ENCODE peak calls at places on chromosomes 1 and 21, in eight cellular contexts. N, J, P, F, X, R, Y and U are unnamed samples. For H3K36me3, the result is how much of the 10 kb centered on the place peaks cover.

GRCh38 chr1:53519412-53519811 is 60.2 kb downstream of the DMRTB1 start:
- DNase-seq in N (no peak), R (no peak), Y (no peak), X (no peak), J (no peak), F (no peak), P (no peak), U (no peak)

GRCh38 chr21:45076245-45076661 is 1.9 kb downstream of the ADARB1 start:
- DNase-seq in Y (no peak), P (no peak), J (no peak), F (no peak), X (no peak), N (no peak), R (no peak), U (no peak)

GRCh38 chr1:159436469-159436868 is 3.1 kb upstream of the OR10J1 start:
- DNase-seq in R (no peak), X (no peak), Y (no peak), J (no peak), N (no peak), F (no peak), P (no peak), U (no peak)

GRCh38 chr1:169873582-169874200 is 20.0 kb downstream of the SCYL3 start:
- DNase-seq in Y (no peak), R (no peak), P (peak), F (no peak), X (no peak), J (no peak), N (no peak), U (no peak)

GRCh38 chr21:14057313-14057712 is 153.4 kb downstream of the LIPI start:
- DNase-seq in F (no peak), X (no peak), R (no peak), J (no peak), Y (no peak), P (no peak), N (no peak), U (no peak)

GRCh38 chr1:153548722-153549695 is at the start of gene S100A3:
- DNase-seq in J (no peak), P (no peak), F (no peak), R (peak), X (peak), N (peak), Y (peak), U (peak)

GRCh38 chr1:1086911-1087341 is 12.8 kb upstream of the RNF223 start:
- DNase-seq in J (no peak), P (no peak), F (peak), Y (no peak), R (no peak), X (no peak), N (peak), U (no peak)

GRCh38 chr1:66337249-66337648 is 196.7 kb upstream of the SGIP1 start:
- DNase-seq in J (no peak), R (no peak), F (no peak), Y (no peak), P (no peak), X (no peak), N (peak), U (no peak)

GRCh38 chr1:238954865-238955264 is 431.5 kb upstream of the CHRM3 start:
- DNase-seq in R (no peak), P (no peak), F (no peak), J (no peak), N (no peak), Y (no peak), X (no peak), U (no peak)

GRCh38 chr1:227893696-227894305 is 53.9 kb downstream of the WNT9A start:
- DNase-seq in J (peak), Y (no peak), P (no peak), N (peak), F (peak), X (no peak), R (no peak), U (no peak)

GRCh38 chr1:60055336-60055735 is 18.2 kb downstream of the C1orf87 start:
- DNase-seq in P (no peak), J (no peak), N (no peak), X (no peak), F (no peak), R (no peak), Y (no peak), U (no peak)

GRCh38 chr1:197144570-197145325 is 1.7 kb downstream of the ASPM start:
- DNase-seq in F (no peak), P (peak), J (no peak), N (no peak), R (no peak), Y (no peak), X (no peak), U (no peak)

GRCh38 chr1:26524181-26524580 is 5.4 kb upstream of the RPS6KA1 start:
- DNase-seq in Y (no peak), P (no peak), F (no peak), X (no peak), R (no peak), N (no peak), J (no peak), U (no peak)

GRCh38 chr1:205523891-205524793 is 19.7 kb downstream of the CDK18 start:
- DNase-seq in Y (peak), X (peak), R (peak), N (peak), J (peak), P (peak), F (peak), U (peak)

GRCh38 chr1:2974701-2975301 is 46.5 kb upstream of the ACTRT2 start:
- DNase-seq in N (peak), P (no peak), J (no peak), F (no peak), X (no peak), R (no peak), Y (no peak), U (no peak)

DNA sequence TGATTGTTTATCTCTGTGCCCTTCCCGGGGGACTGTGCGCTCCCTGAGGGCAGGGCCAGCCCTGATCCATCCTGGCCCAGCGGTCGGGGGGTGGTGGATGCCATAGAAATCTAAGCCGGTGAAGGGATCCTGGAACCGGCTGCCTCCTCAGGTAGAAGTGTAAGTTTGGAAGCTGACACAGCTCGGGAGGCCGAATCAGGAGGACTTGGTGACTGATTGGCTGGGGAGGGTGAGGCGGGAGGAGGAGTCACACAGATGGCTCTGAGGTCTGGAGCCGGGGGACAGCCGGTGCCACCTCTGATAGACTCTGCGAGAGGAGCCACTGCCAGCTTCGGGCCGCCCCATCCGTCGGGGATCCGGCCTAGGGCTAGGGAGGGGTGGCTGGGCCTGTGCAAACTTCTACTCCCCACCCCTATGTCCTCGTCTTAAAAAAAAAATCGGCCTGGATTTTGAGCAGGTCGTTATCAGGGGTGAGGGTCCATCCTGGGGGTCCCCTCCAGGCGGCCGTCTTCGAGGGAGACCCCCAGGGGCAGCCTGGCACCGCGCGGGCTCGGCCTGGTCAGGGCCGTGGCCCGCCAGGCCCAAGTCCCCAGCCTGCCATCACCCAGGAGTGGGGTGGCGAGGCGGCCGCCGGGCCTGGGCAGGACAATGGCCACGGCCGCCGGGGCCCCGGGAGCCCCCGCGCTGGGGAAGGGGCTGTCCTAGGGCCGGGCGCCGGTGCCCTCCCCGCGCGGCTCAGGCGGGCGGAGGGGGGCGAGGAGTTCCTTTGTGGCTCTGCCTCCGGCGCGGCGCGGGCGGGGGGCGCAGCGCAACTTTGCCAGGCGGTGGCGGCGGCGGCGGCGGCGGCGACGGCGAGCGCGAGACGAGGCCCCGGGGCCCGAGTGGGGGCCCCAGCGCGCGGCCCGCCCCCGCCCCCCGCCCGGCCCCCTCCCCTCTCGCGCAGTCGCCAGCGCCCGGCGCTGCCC is 663 bp upstream of the ZNF362 start:
- DNase-seq in F (peak), Y (peak), J (peak), P (peak), X (peak), R (peak), N (peak), U (peak)
- H3K27ac ChIP-seq in F (peak), Y (peak), J (peak), P (no peak), X (peak), R (peak), N (peak), U (peak)

GRCh38 chr21:41442496-41443186 is 16.6 kb downstream of the MX1 start:
- DNase-seq in Y (no peak), P (no peak), R (no peak), J (no peak), F (no peak), N (no peak), X (no peak), U (no peak)
- H3K36me3 ChIP-seq in Y (half or more), P (under half), R (under half), J (under half), F (under half), N (under half), X (under half), U (under half)

DNA sequence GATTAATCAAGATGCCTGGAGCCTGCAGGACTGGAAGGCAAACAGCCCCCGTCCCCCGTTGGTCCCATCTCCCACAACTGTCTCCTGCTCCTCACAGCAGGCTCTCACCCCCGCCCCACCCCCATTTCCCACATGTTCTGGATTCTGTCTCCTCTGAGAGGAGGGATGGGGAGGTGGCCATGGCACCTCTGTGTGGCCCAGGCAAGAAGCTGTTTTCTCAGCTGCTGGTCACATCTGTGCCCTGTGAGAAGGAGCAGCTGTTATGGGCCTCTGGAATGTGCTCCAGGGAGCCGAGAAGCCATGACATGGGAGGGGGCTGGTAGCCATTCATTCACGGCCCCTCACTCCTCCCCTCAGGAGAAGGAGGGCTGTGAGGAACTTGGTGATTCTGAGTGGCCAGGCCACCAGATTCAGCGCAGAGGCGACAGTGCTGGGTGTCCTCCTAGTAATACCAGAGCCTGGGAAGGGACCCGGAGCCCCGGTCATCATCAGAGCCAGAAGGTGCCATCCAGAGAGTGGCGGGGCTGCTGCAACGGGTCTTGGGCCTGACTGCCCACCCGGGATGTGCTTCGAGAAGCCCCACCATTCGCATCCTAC is 1.4 kb downstream of the NES start:
- DNase-seq in J (peak), Y (peak), R (peak), X (no peak), P (no peak), F (no peak), N (no peak), U (no peak)
- H3K27ac ChIP-seq in J (peak), Y (peak), R (peak), X (no peak), P (no peak), F (peak), N (peak), U (no peak)

GRCh38 chr1:40058097-40058452 is 17.5 kb downstream of the CAP1 start:
- DNase-seq in N (no peak), J (no peak), X (no peak), Y (no peak), F (no peak), R (no peak), P (no peak), U (no peak)

GRCh38 chr1:40058453-40059291 is 18.1 kb downstream of the CAP1 start:
- DNase-seq in R (no peak), N (no peak), J (no peak), F (no peak), Y (no peak), P (no peak), X (no peak), U (peak)

GRCh38 chr1:40060351-40060750 is 19.8 kb downstream of the CAP1 start:
- DNase-seq in X (no peak), Y (no peak), P (no peak), J (no peak), F (no peak), N (no peak), R (no peak), U (no peak)

GRCh38 chr1:40059292-40059959 is 18.9 kb downstream of the CAP1 start:
- DNase-seq in F (no peak), N (no peak), Y (no peak), J (no peak), P (peak), X (no peak), R (no peak), U (peak)

DNA sequence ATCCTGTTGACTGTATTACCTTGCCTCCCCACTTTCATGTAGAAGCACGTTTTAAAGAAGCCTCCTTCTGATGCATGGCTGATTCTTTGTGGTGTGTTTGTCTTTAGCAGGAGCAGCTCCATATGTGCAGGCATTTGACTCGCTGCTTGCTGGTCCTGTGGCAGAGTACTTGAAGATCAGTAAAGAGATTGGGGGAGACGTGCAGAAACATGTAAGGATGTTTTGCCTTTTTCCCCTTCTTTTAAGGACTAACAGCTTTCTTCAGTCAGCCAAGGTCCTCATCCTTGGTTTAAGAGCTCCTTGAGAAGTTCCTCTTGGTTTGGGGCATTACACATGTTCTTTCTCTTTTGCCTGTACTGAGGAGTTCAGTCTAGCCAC is 19.4 kb downstream of the CAP1 start:
- DNase-seq in P (no peak), F (no peak), N (no peak), R (no peak), X (no peak), Y (no peak), J (no peak), U (no peak)
- H3K36me3 ChIP-seq in P (under half), F (under half), N (under half), R (under half), X (under half), Y (half or more), J (half or more), U (under half)

GRCh38 chr1:101250656-101251272 is 13.9 kb downstream of the S1PR1 start:
- DNase-seq in J (no peak), X (no peak), R (no peak), Y (no peak), F (no peak), N (no peak), P (no peak), U (no peak)

GRCh38 chr1:101247404-101248287 is 10.8 kb downstream of the S1PR1 start:
- DNase-seq in Y (no peak), J (no peak), X (no peak), N (no peak), P (peak), R (no peak), F (no peak), U (no peak)

GRCh38 chr1:101253976-101254660 is 17.3 kb downstream of the S1PR1 start:
- DNase-seq in J (no peak), Y (no peak), F (no peak), X (no peak), P (no peak), R (no peak), N (no peak), U (no peak)

GRCh38 chr1:101250219-101250618 is 13.4 kb downstream of the S1PR1 start:
- DNase-seq in F (no peak), Y (no peak), P (peak), N (no peak), J (no peak), R (no peak), X (no peak), U (no peak)

DNA sequence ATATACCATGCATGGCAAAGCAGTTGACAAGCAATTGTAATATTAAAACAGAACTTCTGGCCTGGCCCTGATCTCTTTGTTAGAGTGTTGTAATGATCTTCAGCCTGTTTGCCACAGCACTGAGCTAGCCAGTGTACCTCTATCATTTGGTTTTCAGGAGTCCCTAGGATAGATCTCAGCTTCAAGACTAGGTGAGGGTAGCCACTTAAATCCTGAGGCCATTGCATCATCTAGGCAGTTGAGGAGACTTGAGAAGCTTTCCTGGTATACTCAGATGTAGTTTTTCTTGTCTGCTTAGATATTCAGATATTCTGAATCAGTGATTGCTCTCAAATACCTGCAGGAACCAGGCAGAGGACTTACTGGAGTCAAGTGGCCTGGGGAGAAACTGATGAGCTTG is 14.7 kb downstream of the S1PR1 start:
- DNase-seq in Y (no peak), J (no peak), R (no peak), P (no peak), X (no peak), N (no peak), F (no peak), U (no peak)
- H3K27ac ChIP-seq in Y (no peak), J (no peak), R (no peak), P (no peak), X (no peak), N (no peak), F (no peak), U (no peak)

GRCh38 chr1:17624540-17625256 is 85.2 kb downstream of the ARHGEF10L start:
- DNase-seq in Y (peak), P (no peak), F (no peak), R (peak), N (no peak), X (peak), J (no peak), U (peak)
- H3K36me3 ChIP-seq in Y (half or more), P (under half), F (under half), R (under half), N (under half), X (under half), J (under half), U (under half)

GRCh38 chr1:10106756-10107479 is 74.2 kb downstream of the UBE4B start:
- DNase-seq in N (no peak), J (no peak), Y (no peak), P (no peak), X (no peak), R (no peak), F (no peak), U (peak)
- H3K27ac ChIP-seq in N (no peak), J (no peak), Y (no peak), P (no peak), X (peak), R (peak), F (no peak), U (peak)

GRCh38 chr1:212078826-212079225 is 43.3 kb downstream of the DTL start:
- DNase-seq in F (no peak), Y (no peak), R (no peak), P (no peak), X (no peak), J (no peak), N (no peak), U (no peak)

GRCh38 chr1:212077028-212077427 is 41.5 kb downstream of the DTL start:
- DNase-seq in F (no peak), J (no peak), R (no peak), Y (no peak), P (no peak), N (no peak), X (no peak), U (no peak)

GRCh38 chr1:212082765-212083406 is 47.3 kb downstream of the DTL start:
- DNase-seq in N (no peak), R (no peak), F (no peak), Y (no peak), P (no peak), J (no peak), X (no peak), U (no peak)
- H3K36me3 ChIP-seq in N (under half), R (under half), F (under half), Y (under half), P (half or more), J (half or more), X (under half), U (under half)

GRCh38 chr1:201535778-201536245 is 3.1 kb upstream of the NAV1 start:
- DNase-seq in J (no peak), N (no peak), X (peak), F (no peak), Y (no peak), R (no peak), P (no peak), U (no peak)
- H3K27ac ChIP-seq in J (no peak), N (peak), X (peak), F (no peak), Y (no peak), R (peak), P (no peak), U (no peak)